ENCODE peak calls at places on chromosomes 11 and 22, in four cellular contexts. V is pancreas, L is heart left ventricle, M is cardiac muscle cell. P is an unnamed sample. For H3K27me3, the result is how much of the 10 kb centered on the place peaks cover.

GRCh38 chr11:119375629-119376196 is 5.8 kb downstream of the USP2 start:
- DNase-seq in V (peak), L (peak), M (no peak), P (peak)

GRCh38 chr11:2100361-2101170 is 38.6 kb downstream of the IGF2 start:
- DNase-seq in V (peak), L (peak), M (no peak), P (peak)

GRCh38 chr22:50225200-50225969 is 19.4 kb downstream of the TUBGCP6 start:
- DNase-seq in V (peak), L (no peak), M (no peak), P (no peak)

GRCh38 chr11:32103941-32104340 is 13.1 kb downstream of the RCN1 start:
- DNase-seq in V (no peak), L (no peak), M (no peak), P (no peak)

GRCh38 chr11:85694385-85694980 is 8.5 kb upstream of the CCDC89 start:
- DNase-seq in V (no peak), L (no peak), M (peak), P (no peak)

GRCh38 chr11:2595205-2595604 is 104.6 kb downstream of the KCNQ1OT1 start:
- DNase-seq in V (no peak), L (no peak), M (no peak), P (no peak)

GRCh38 chr22:11627798-11628650 is 3900.0 kb upstream of the OR11H1 start:
- DNase-seq in V (peak), L (no peak), M (no peak), P (no peak)

GRCh38 chr11:9039194-9039593 is 35.4 kb upstream of the NRIP3 start:
- DNase-seq in V (no peak), L (no peak), M (no peak), P (no peak)

GRCh38 chr11:85385561-85385960 is 241.6 kb downstream of the DLG2 start:
- DNase-seq in V (no peak), L (no peak), M (no peak), P (no peak)

GRCh38 chr22:27381552-27381951 is 420.0 kb downstream of the MN1 start:
- DNase-seq in V (no peak), L (no peak), M (no peak), P (no peak)

GRCh38 chr11:80349986-80350385 is 909.2 kb upstream of the TENM4 start:
- DNase-seq in V (no peak), L (no peak), M (no peak), P (no peak)

GRCh38 chr11:118791961-118792578 is 1.1 kb upstream of the DDX6 start:
- DNase-seq in V (no peak), L (peak), M (no peak), P (peak)

GRCh38 chr11:110389946-110390345 is 39.8 kb upstream of the FDX1 start:
- DNase-seq in V (no peak), L (no peak), M (no peak), P (no peak)

GRCh38 chr11:120168108-120168959 is 30.4 kb upstream of the TRIM29 start:
- DNase-seq in V (no peak), L (no peak), M (no peak), P (peak)

GRCh38 chr22:43005106-43005505 is 9.8 kb downstream of the PACSIN2 start:
- DNase-seq in V (no peak), L (no peak), M (no peak), P (no peak)

GRCh38 chr11:65301491-65302329 is 13.0 kb upstream of the CDC42EP2 start:
- DNase-seq in V (no peak), L (peak), M (peak), P (no peak)

GRCh38 chr22:35894937-35895708 is 133.5 kb downstream of the RBFOX2 start:
- DNase-seq in V (no peak), L (peak), M (peak), P (peak)

GRCh38 chr22:25774575-25775026 is 32.6 kb downstream of the MYO18B start:
- DNase-seq in V (no peak), L (no peak), M (no peak), P (no peak)

GRCh38 chr11:30346068-30346688 is 23.3 kb downstream of the ARL14EP start:
- DNase-seq in V (no peak), L (no peak), M (peak), P (no peak)

GRCh38 chr22:20486229-20486628 is 9.4 kb downstream of the KLHL22 start:
- DNase-seq in V (no peak), L (no peak), M (no peak), P (no peak)

GRCh38 chr11:59173964-59174663 is 2.2 kb downstream of the DTX4 start:
- DNase-seq in V (peak), L (no peak), M (no peak), P (no peak)

GRCh38 chr11:86484164-86484794 is 109.6 kb downstream of the CCDC81 start:
- DNase-seq in V (no peak), L (peak), M (no peak), P (peak)

GRCh38 chr11:121311373-121311772 is 18.8 kb downstream of the SC5D start:
- DNase-seq in V (no peak), L (no peak), M (no peak), P (no peak)

GRCh38 chr11:58647141-58647699 is 24.8 kb downstream of the CNTF start:
- DNase-seq in V (no peak), L (no peak), M (no peak), P (no peak)

GRCh38 chr11:45815747-45816146 is 10.8 kb downstream of the SLC35C1 start:
- DNase-seq in V (no peak), L (no peak), M (no peak), P (no peak)

GRCh38 chr11:49202287-49202976 is 6.0 kb downstream of the FOLH1 start:
- DNase-seq in V (no peak), L (no peak), M (no peak), P (no peak)

GRCh38 chr22:20636075-20636812 is 128.8 kb downstream of the MED15 start:
- DNase-seq in V (no peak), L (no peak), M (no peak), P (no peak)

GRCh38 chr11:44008698-44009097 is 39.1 kb upstream of the ACCSL start:
- DNase-seq in V (no peak), L (no peak), M (no peak), P (no peak)

GRCh38 chr11:62705401-62705800 is 1.8 kb downstream of the BSCL2 start:
- DNase-seq in V (peak), L (no peak), M (no peak), P (peak)

GRCh38 chr11:116853461-116854073 is 16.1 kb upstream of the APOA1 start:
- DNase-seq in V (no peak), L (no peak), M (no peak), P (no peak)

GRCh38 chr11:120209750-120210650 is 832 bp upstream of the OAF start:
- DNase-seq in V (no peak), L (no peak), M (no peak), P (no peak)

GRCh38 chr11:86214710-86215109 is 29.8 kb upstream of the EED start:
- DNase-seq in V (no peak), L (no peak), M (no peak), P (no peak)

GRCh38 chr22:46577361-46578249 is 40.2 kb upstream of the CELSR1 start:
- DNase-seq in V (peak), L (peak), M (no peak), P (no peak)

GRCh38 chr22:49026476-49027121 is 801.1 kb downstream of the BRD1 start:
- DNase-seq in V (no peak), L (no peak), M (no peak), P (no peak)

GRCh38 chr11:63491614-63492372 is 826 bp upstream of the PLAAT5 start:
- DNase-seq in V (no peak), L (no peak), M (no peak), P (no peak)

GRCh38 chr22:48938741-48939140 is 888.9 kb downstream of the BRD1 start:
- DNase-seq in V (no peak), L (no peak), M (no peak), P (no peak)

GRCh38 chr22:44706488-44706887 is 4.5 kb downstream of the PRR5 start:
- DNase-seq in V (no peak), L (no peak), M (no peak), P (no peak)
- TF ChIP-seq CTCF in V (no peak), L (no peak), M (no peak), P (no peak)

GRCh38 chr22:39624501-39624821 is 53.9 kb downstream of the CACNA1I start:
- DNase-seq in V (no peak), L (no peak), M (peak), P (no peak)

GRCh38 chr22:39627208-39627607 is 56.7 kb downstream of the CACNA1I start:
- DNase-seq in V (no peak), L (no peak), M (no peak), P (no peak)

GRCh38 chr22:39623603-39624500 is 53.3 kb downstream of the CACNA1I start:
- DNase-seq in V (no peak), L (no peak), M (no peak), P (no peak)

GRCh38 chr22:39627865-39628562 is 57.5 kb downstream of the CACNA1I start:
- DNase-seq in V (no peak), L (no peak), M (no peak), P (no peak)

GRCh38 chr22:39625554-39626537 is 55.3 kb downstream of the CACNA1I start:
- DNase-seq in V (no peak), L (no peak), M (no peak), P (no peak)
- H3K27me3 ChIP-seq in V (under half), L (under half), M (under half), P (under half)

GRCh38 chr11:102050927-102051575 is 3.8 kb downstream of the CFAP300 start:
- DNase-seq in V (no peak), L (no peak), M (no peak), P (no peak)

GRCh38 chr11:102046841-102047240 is 396 bp upstream of the CFAP300 start:
- DNase-seq in V (no peak), L (no peak), M (no peak), P (no peak)

GRCh38 chr11:102047305-102047924 is at the start of gene CFAP300:
- DNase-seq in V (peak), L (peak), M (peak), P (peak)
- H3K27ac ChIP-seq in V (no peak), L (peak), M (no peak), P (peak)

DNA sequence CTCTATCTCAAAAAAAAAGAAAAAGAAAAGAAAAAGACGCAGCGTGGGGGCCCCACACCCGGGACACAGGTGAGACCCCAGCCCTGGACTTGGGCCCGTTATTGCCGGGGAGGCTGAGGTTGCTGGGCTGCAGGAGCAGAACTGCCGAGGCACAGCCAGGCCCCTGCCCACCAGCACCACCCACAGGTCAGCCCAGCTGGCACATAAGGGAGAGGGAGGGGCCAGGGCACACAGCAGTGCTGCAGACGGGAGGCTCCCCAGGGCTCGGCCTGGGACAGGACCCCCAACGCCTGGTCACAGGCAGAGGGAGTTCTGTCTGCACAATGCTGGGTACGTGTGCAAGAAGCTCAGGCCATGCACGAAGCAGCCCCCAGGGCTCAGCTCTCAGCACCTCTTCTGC is 18.5 kb downstream of the CHID1 start:
- DNase-seq in V (no peak), L (no peak), M (no peak), P (no peak)
- TF ChIP-seq CTCF in V (no peak), L (no peak), M (no peak), P (no peak)

GRCh38 chr22:17118342-17118741 is 2.8 kb downstream of the TMEM121B start:
- DNase-seq in V (no peak), L (no peak), M (no peak), P (no peak)
- H3K27me3 ChIP-seq in V (under half), L (under half), M (under half), P (under half)

DNA sequence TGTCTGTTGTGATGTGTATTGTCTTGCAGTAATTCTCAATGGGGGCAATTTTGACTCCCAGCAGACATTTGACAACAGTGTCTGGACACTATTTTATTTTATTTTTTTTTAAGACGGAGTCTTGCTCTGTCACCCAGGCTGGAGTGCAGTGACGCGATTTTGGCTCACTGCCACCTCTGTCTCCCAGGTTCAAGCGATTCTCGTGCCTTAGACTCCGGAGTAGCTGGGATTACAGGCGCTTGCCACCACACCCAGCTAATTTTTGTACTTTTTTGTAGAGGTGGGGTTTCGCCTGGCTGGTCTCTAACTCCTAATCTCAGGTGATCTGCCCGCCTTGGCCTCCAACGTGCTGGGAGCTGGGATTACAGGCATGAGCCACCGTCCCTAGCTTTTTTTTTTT is 1.4 kb downstream of the RPS6KB2 start:
- DNase-seq in V (no peak), L (no peak), M (no peak), P (no peak)
- H3K27ac ChIP-seq in V (no peak), L (no peak), M (no peak), P (no peak)

GRCh38 chr11:61694971-61695706 is 14.9 kb downstream of the DAGLA start:
- DNase-seq in V (peak), L (peak), M (peak), P (peak)
- TF ChIP-seq CTCF in V (no peak), L (no peak), M (peak), P (no peak)